ENCODE peak calls at places on chromosomes 3 and 15, in seven cellular contexts. W, L, S, P, X, Q and B are unnamed samples.

GRCh38 chr15:34944946-34945345 is 24.6 kb downstream of the AQR start:
- DNase-seq in W (no peak), L (no peak), S (no peak), P (no peak), X (no peak), Q (no peak), B (no peak)

GRCh38 chr15:67543348-67543718 is 830 bp downstream of the MAP2K5 start:
- DNase-seq in W (peak), L (peak), S (peak), P (no peak), X (peak), Q (no peak), B (no peak)

GRCh38 chr3:36312351-36312750 is 68.0 kb upstream of the STAC start:
- DNase-seq in W (no peak), L (no peak), S (no peak), P (no peak), X (no peak), Q (no peak), B (no peak)

GRCh38 chr3:33942483-33943150 is 144.2 kb downstream of the PDCD6IP start:
- DNase-seq in W (peak), L (peak), S (no peak), P (no peak), X (peak), Q (peak), B (no peak)

GRCh38 chr3:134877788-134878187 is 82.7 kb downstream of the EPHB1 start:
- DNase-seq in W (peak), L (no peak), S (no peak), P (no peak), X (no peak), Q (no peak), B (no peak)

GRCh38 chr15:101803209-101803608 is at the start of gene OR4F6:
- DNase-seq in W (no peak), L (no peak), S (no peak), P (no peak), X (no peak), Q (no peak), B (no peak)

GRCh38 chr15:89787946-89788345 is 11.8 kb downstream of the MESP2 start:
- DNase-seq in W (no peak), L (no peak), S (no peak), P (no peak), X (no peak), Q (no peak), B (no peak)

GRCh38 chr3:129346690-129347440 is 68.2 kb downstream of the HMCES start:
- DNase-seq in W (no peak), L (no peak), S (no peak), P (no peak), X (no peak), Q (no peak), B (no peak)

GRCh38 chr15:47820780-47821319 is 103.5 kb downstream of the SEMA6D start:
- DNase-seq in W (no peak), L (peak), S (peak), P (no peak), X (no peak), Q (no peak), B (no peak)

GRCh38 chr15:69524296-69524695 is 71.7 kb downstream of the RPLP1 start:
- DNase-seq in W (no peak), L (no peak), S (no peak), P (no peak), X (no peak), Q (no peak), B (no peak)

GRCh38 chr3:107543666-107544065 is 20.9 kb downstream of the BBX start:
- DNase-seq in W (no peak), L (no peak), S (peak), P (no peak), X (no peak), Q (no peak), B (no peak)

GRCh38 chr15:93056836-93057235 is 32.2 kb downstream of the RGMA start:
- DNase-seq in W (no peak), L (no peak), S (no peak), P (no peak), X (no peak), Q (no peak), B (no peak)

GRCh38 chr3:56323986-56324420 is 144.3 kb downstream of the ERC2 start:
- DNase-seq in W (no peak), L (peak), S (peak), P (no peak), X (no peak), Q (peak), B (no peak)

GRCh38 chr3:194994551-194994981 is 276.4 kb downstream of the XXYLT1 start:
- DNase-seq in W (no peak), L (no peak), S (no peak), P (no peak), X (no peak), Q (no peak), B (no peak)

GRCh38 chr3:159897331-159898075 is 91.1 kb upstream of the IL12A start:
- DNase-seq in W (no peak), L (peak), S (peak), P (no peak), X (no peak), Q (no peak), B (no peak)

GRCh38 chr3:139358857-139359562 is 15.2 kb downstream of the MRPS22 start:
- DNase-seq in W (no peak), L (no peak), S (no peak), P (no peak), X (no peak), Q (no peak), B (no peak)

GRCh38 chr15:39963806-39964205 is 29.9 kb downstream of the EIF2AK4 start:
- DNase-seq in W (no peak), L (peak), S (no peak), P (no peak), X (no peak), Q (no peak), B (no peak)

GRCh38 chr15:77466521-77466920 is 45.8 kb downstream of the HMG20A start:
- DNase-seq in W (peak), L (no peak), S (no peak), P (no peak), X (no peak), Q (no peak), B (no peak)

GRCh38 chr15:51286816-51287215 is 51.6 kb downstream of the CYP19A1 start:
- DNase-seq in W (no peak), L (no peak), S (no peak), P (no peak), X (no peak), Q (no peak), B (no peak)

GRCh38 chr3:116927918-116928317 is 218.3 kb downstream of the TUSC7 start:
- DNase-seq in W (no peak), L (no peak), S (no peak), P (no peak), X (no peak), Q (no peak), B (no peak)

GRCh38 chr3:134697830-134698699 is 47.2 kb upstream of the KY start:
- DNase-seq in W (no peak), L (no peak), S (no peak), P (no peak), X (no peak), Q (peak), B (no peak)

GRCh38 chr3:172846103-172846561 is 95.6 kb downstream of the ECT2 start:
- DNase-seq in W (no peak), L (no peak), S (no peak), P (no peak), X (no peak), Q (no peak), B (no peak)

GRCh38 chr15:74120426-74120825 is 10.0 kb upstream of the ISLR2 start:
- DNase-seq in W (no peak), L (no peak), S (no peak), P (no peak), X (no peak), Q (no peak), B (no peak)

GRCh38 chr3:27656790-27657189 is 65.3 kb downstream of the EOMES start:
- DNase-seq in W (no peak), L (no peak), S (no peak), P (no peak), X (no peak), Q (no peak), B (no peak)
- TF ChIP-seq POLR2A in W (no peak), L (no peak), S (no peak), P (no peak), X (no peak), Q (no peak), B (no peak)

GRCh38 chr3:106529738-106530137 is 660.9 kb upstream of the CBLB start:
- DNase-seq in W (no peak), L (no peak), S (no peak), P (no peak), X (no peak), Q (no peak), B (no peak)
- H3K27ac ChIP-seq in W (no peak), L (no peak), S (no peak), P (no peak), X (no peak), Q (no peak), B (no peak)

GRCh38 chr15:43276563-43277200 is 10.0 kb upstream of the TGM5 start:
- DNase-seq in W (no peak), L (no peak), S (no peak), P (no peak), X (no peak), Q (no peak), B (no peak)

GRCh38 chr15:43275736-43276562 is 9.2 kb upstream of the TGM5 start:
- DNase-seq in W (no peak), L (no peak), S (no peak), P (no peak), X (no peak), Q (no peak), B (no peak)

GRCh38 chr15:43277901-43278300 is 11.2 kb upstream of the TGM5 start:
- DNase-seq in W (no peak), L (no peak), S (no peak), P (peak), X (no peak), Q (no peak), B (no peak)

GRCh38 chr15:43278869-43279268 is 12.1 kb upstream of the TGM5 start:
- DNase-seq in W (no peak), L (no peak), S (no peak), P (peak), X (no peak), Q (no peak), B (no peak)

DNA sequence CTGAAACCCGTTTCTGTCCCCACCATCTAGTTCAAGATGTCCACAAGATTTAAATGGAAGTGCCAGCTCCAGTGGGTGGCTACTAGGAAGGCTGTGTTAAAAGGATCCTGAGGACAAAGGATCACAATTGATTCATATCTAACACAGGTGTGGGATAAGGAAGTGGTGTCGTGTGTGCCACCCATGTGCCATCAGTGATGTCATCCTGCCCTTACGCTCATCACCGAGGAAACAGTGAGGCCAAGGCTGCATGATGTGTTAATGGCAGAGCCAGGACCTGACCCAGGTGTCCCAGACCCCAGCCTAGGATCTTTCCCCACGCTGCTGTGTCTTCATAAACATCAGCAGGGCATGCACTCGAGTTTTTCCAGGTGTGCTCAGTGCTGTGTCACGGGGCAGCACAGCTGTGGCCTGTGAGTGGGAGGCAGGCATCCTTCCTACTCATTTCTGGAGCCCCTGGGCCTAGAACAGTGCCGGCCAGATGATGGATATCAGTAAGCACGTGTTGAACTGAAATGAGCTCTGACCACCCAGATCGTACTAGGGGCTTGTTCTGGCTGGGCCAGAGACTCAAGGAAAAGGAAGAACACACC is 10.6 kb upstream of the TGM5 start:
- DNase-seq in W (no peak), L (no peak), S (no peak), P (peak), X (no peak), Q (no peak), B (no peak)
- TF ChIP-seq POLR2A in W (no peak), L (no peak), S (no peak), P (no peak), X (no peak), Q (no peak), B (no peak)

GRCh38 chr3:179196098-179196497 is 47.9 kb downstream of the PIK3CA start:
- DNase-seq in W (no peak), L (peak), S (peak), P (no peak), X (no peak), Q (no peak), B (no peak)
- H3K27ac ChIP-seq in W (no peak), L (no peak), S (no peak), P (no peak), X (no peak), Q (peak), B (no peak)

GRCh38 chr3:50245831-50246516 is 10.0 kb downstream of the GNAI2 start:
- DNase-seq in W (peak), L (peak), S (peak), P (peak), X (peak), Q (peak), B (peak)
- TF ChIP-seq POLR2A in W (no peak), L (no peak), S (peak), P (no peak), X (no peak), Q (no peak), B (no peak)

GRCh38 chr15:63234479-63234878 is 42.9 kb upstream of the APH1B start:
- DNase-seq in W (peak), L (peak), S (peak), P (no peak), X (no peak), Q (no peak), B (no peak)
- H3K27ac ChIP-seq in W (peak), L (peak), S (peak), P (peak), X (no peak), Q (peak), B (peak)

DNA sequence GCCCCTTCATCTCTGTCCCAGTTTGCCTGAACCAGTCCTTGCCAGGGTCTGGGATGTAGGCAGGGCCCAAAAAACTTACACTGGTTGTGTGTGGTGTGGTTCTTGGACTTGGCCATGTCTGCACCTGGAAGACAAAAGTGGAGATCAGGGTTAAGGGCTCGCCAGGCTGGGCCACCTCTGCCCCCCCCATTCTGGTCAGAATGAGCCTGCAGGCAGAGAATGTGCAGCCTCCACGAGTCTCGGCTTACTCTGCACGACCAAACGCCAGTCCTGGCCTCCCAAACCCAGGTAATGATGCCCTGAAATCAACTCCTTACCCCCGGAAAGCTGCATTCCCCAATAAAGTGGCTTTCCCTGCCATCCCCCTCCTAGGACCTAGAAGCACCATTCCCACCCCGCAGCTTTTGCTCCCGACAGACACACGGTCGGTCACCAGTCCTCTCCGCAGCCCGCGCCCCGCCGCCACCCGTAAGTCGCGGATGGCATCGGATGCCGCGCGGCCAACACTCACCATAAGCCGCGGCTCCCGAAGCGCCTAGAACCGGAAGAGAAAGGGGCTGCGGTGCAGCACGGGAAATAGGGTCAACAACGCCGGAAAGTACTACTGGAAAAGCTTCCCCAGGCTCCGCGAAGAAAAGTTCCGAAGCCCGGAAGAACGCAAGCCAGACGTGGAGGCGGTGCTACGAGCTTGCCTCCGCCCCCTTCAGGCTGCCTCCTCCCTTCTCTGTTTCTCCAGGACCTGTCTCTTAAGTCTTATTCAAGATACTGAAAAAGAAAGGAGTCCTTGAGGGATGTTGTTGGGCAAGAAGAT is at the start of gene RPL29:
- DNase-seq in W (peak), L (peak), S (peak), P (peak), X (peak), Q (peak), B (peak)
- TF ChIP-seq POLR2A in W (no peak), L (peak), S (peak), P (peak), X (peak), Q (peak), B (peak)